ENCODE peak calls at places on chromosomes 1 and 21, in nine cellular contexts. One of them, this sample, is unnamed.

GRCh38 chr1:25738507-25738906 is 61.5 kb upstream of the SELENON start:
- DNase-seq in epithelial cell of esophagus: no peak
- DNase-seq in GM06990: no peak
- DNase-seq in body of pancreas: no peak
- DNase-seq in BJ: no peak
- DNase-seq in stomach: no peak
- DNase-seq in bronchial epithelial cell: no peak
- DNase-seq in astrocyte of the cerebellum: no peak
- DNase-seq in suprapubic skin: no peak
- DNase-seq in this sample: no peak

GRCh38 chr1:8090241-8090702 is 64.2 kb upstream of the ERRFI1 start:
- DNase-seq in astrocyte of the cerebellum: peak; percentile 87
- DNase-seq in BJ: peak; percentile 99
- DNase-seq in GM06990: no peak
- DNase-seq in stomach: no peak
- DNase-seq in body of pancreas: no peak
- DNase-seq in bronchial epithelial cell: peak; percentile 93
- DNase-seq in epithelial cell of esophagus: peak; percentile 82
- DNase-seq in suprapubic skin: no peak
- DNase-seq in this sample: no peak

GRCh38 chr1:86523670-86524354 is 23.1 kb upstream of the CLCA4 start:
- DNase-seq in epithelial cell of esophagus: no peak
- DNase-seq in suprapubic skin: no peak
- DNase-seq in BJ: no peak
- DNase-seq in astrocyte of the cerebellum: no peak
- DNase-seq in stomach: no peak
- DNase-seq in body of pancreas: no peak
- DNase-seq in bronchial epithelial cell: no peak
- DNase-seq in GM06990: no peak
- DNase-seq in this sample: no peak

GRCh38 chr1:206834711-206835110 is 30.7 kb upstream of the IL20 start:
- DNase-seq in suprapubic skin: no peak
- DNase-seq in GM06990: no peak
- DNase-seq in stomach: no peak
- DNase-seq in astrocyte of the cerebellum: no peak
- DNase-seq in BJ: no peak
- DNase-seq in epithelial cell of esophagus: peak; percentile 68
- DNase-seq in bronchial epithelial cell: peak; percentile 44
- DNase-seq in body of pancreas: peak; percentile 51
- DNase-seq in this sample: no peak

GRCh38 chr21:46545363-46545762 is 59.5 kb downstream of the S100B start:
- DNase-seq in suprapubic skin: no peak
- DNase-seq in GM06990: no peak
- DNase-seq in body of pancreas: no peak
- DNase-seq in BJ: no peak
- DNase-seq in stomach: peak; percentile 7
- DNase-seq in epithelial cell of esophagus: peak; percentile 96
- DNase-seq in astrocyte of the cerebellum: no peak
- DNase-seq in bronchial epithelial cell: peak; percentile 92
- DNase-seq in this sample: no peak

GRCh38 chr1:8321612-8322011 is 3.7 kb downstream of the SLC45A1 start:
- DNase-seq in astrocyte of the cerebellum: no peak
- DNase-seq in bronchial epithelial cell: no peak
- DNase-seq in suprapubic skin: no peak
- DNase-seq in epithelial cell of esophagus: no peak
- DNase-seq in stomach: no peak
- DNase-seq in GM06990: no peak
- DNase-seq in BJ: no peak
- DNase-seq in body of pancreas: no peak
- DNase-seq in this sample: no peak

GRCh38 chr1:245084551-245084950 is 70.2 kb upstream of the KIF26B start:
- DNase-seq in body of pancreas: no peak
- DNase-seq in epithelial cell of esophagus: peak; percentile 55
- DNase-seq in GM06990: no peak
- DNase-seq in astrocyte of the cerebellum: no peak
- DNase-seq in BJ: no peak
- DNase-seq in suprapubic skin: no peak
- DNase-seq in stomach: no peak
- DNase-seq in bronchial epithelial cell: peak; percentile 55
- DNase-seq in this sample: no peak

GRCh38 chr1:100860397-100860991 is 34.1 kb downstream of the EXTL2 start:
- DNase-seq in suprapubic skin: no peak
- DNase-seq in epithelial cell of esophagus: peak; percentile 50
- DNase-seq in astrocyte of the cerebellum: peak; percentile 56
- DNase-seq in body of pancreas: no peak
- DNase-seq in GM06990: no peak
- DNase-seq in BJ: no peak
- DNase-seq in stomach: no peak
- DNase-seq in bronchial epithelial cell: peak; percentile 48
- DNase-seq in this sample: no peak

GRCh38 chr1:13956386-13956785 is 256.4 kb downstream of the PRDM2 start:
- DNase-seq in GM06990: no peak
- DNase-seq in astrocyte of the cerebellum: peak; percentile 47
- DNase-seq in body of pancreas: no peak
- DNase-seq in epithelial cell of esophagus: no peak
- DNase-seq in bronchial epithelial cell: no peak
- DNase-seq in suprapubic skin: no peak
- DNase-seq in stomach: no peak
- DNase-seq in BJ: no peak
- DNase-seq in this sample: no peak

GRCh38 chr1:33903210-33903589 is 39.3 kb downstream of the HMGB4 start:
- DNase-seq in bronchial epithelial cell: peak; percentile 59
- DNase-seq in astrocyte of the cerebellum: no peak
- DNase-seq in suprapubic skin: no peak
- DNase-seq in GM06990: no peak
- DNase-seq in epithelial cell of esophagus: peak; percentile 6
- DNase-seq in BJ: peak; percentile 9
- DNase-seq in stomach: no peak
- DNase-seq in body of pancreas: peak; percentile 14
- DNase-seq in this sample: no peak

GRCh38 chr1:6384962-6385672 is 8.4 kb downstream of the ACOT7 start:
- DNase-seq in stomach: no peak
- DNase-seq in GM06990: no peak
- DNase-seq in astrocyte of the cerebellum: no peak
- DNase-seq in BJ: no peak
- DNase-seq in epithelial cell of esophagus: peak; percentile 23
- DNase-seq in suprapubic skin: no peak
- DNase-seq in body of pancreas: peak; percentile 91
- DNase-seq in bronchial epithelial cell: no peak
- DNase-seq in this sample: no peak

GRCh38 chr1:157833155-157833554 is 8.5 kb downstream of the CD5L start:
- DNase-seq in astrocyte of the cerebellum: no peak
- DNase-seq in BJ: no peak
- DNase-seq in suprapubic skin: no peak
- DNase-seq in epithelial cell of esophagus: no peak
- DNase-seq in stomach: no peak
- DNase-seq in GM06990: peak; percentile 56
- DNase-seq in bronchial epithelial cell: no peak
- DNase-seq in body of pancreas: no peak
- DNase-seq in this sample: peak; percentile 65

GRCh38 chr1:233916706-233917105 is 12.2 kb downstream of the SLC35F3 start:
- DNase-seq in epithelial cell of esophagus: peak; percentile 59
- DNase-seq in body of pancreas: no peak
- DNase-seq in bronchial epithelial cell: peak; percentile 57
- DNase-seq in GM06990: no peak
- DNase-seq in stomach: no peak
- DNase-seq in astrocyte of the cerebellum: peak; percentile 43
- DNase-seq in BJ: no peak
- DNase-seq in suprapubic skin: no peak
- DNase-seq in this sample: no peak

GRCh38 chr1:226820935-226821718 is 49.3 kb upstream of the PSEN2 start:
- DNase-seq in bronchial epithelial cell: peak; percentile 95
- DNase-seq in GM06990: no peak
- DNase-seq in suprapubic skin: peak; percentile 93
- DNase-seq in BJ: peak; percentile 97
- DNase-seq in astrocyte of the cerebellum: peak; percentile 91
- DNase-seq in stomach: peak; percentile 52
- DNase-seq in epithelial cell of esophagus: peak; percentile 95
- DNase-seq in body of pancreas: peak; percentile 70
- DNase-seq in this sample: no peak

GRCh38 chr1:52186449-52186848 is 44.6 kb downstream of the ZFYVE9 start:
- DNase-seq in BJ: no peak
- DNase-seq in astrocyte of the cerebellum: no peak
- DNase-seq in GM06990: no peak
- DNase-seq in epithelial cell of esophagus: no peak
- DNase-seq in body of pancreas: no peak
- DNase-seq in bronchial epithelial cell: no peak
- DNase-seq in suprapubic skin: no peak
- DNase-seq in stomach: no peak
- DNase-seq in this sample: no peak

GRCh38 chr1:188365874-188366273 is 1537.1 kb downstream of the PLA2G4A start:
- DNase-seq in epithelial cell of esophagus: no peak
- DNase-seq in body of pancreas: no peak
- DNase-seq in astrocyte of the cerebellum: no peak
- DNase-seq in BJ: no peak
- DNase-seq in stomach: no peak
- DNase-seq in GM06990: no peak
- DNase-seq in bronchial epithelial cell: no peak
- DNase-seq in suprapubic skin: no peak
- DNase-seq in this sample: no peak

GRCh38 chr1:54464031-54464476 is 57.9 kb upstream of the SSBP3 start:
- DNase-seq in bronchial epithelial cell: no peak
- DNase-seq in epithelial cell of esophagus: no peak
- DNase-seq in suprapubic skin: no peak
- DNase-seq in GM06990: no peak
- DNase-seq in body of pancreas: no peak
- DNase-seq in stomach: no peak
- DNase-seq in BJ: no peak
- DNase-seq in astrocyte of the cerebellum: no peak
- DNase-seq in this sample: no peak

GRCh38 chr1:57987507-57987906 is 559.0 kb downstream of the OMA1 start:
- DNase-seq in astrocyte of the cerebellum: no peak
- DNase-seq in GM06990: no peak
- DNase-seq in epithelial cell of esophagus: no peak
- DNase-seq in BJ: no peak
- DNase-seq in bronchial epithelial cell: no peak
- DNase-seq in body of pancreas: no peak
- DNase-seq in stomach: no peak
- DNase-seq in suprapubic skin: no peak
- DNase-seq in this sample: no peak

GRCh38 chr1:54519709-54520108 is 28.3 kb upstream of the ACOT11 start:
- DNase-seq in astrocyte of the cerebellum: no peak
- DNase-seq in bronchial epithelial cell: no peak
- DNase-seq in stomach: no peak
- DNase-seq in epithelial cell of esophagus: no peak
- DNase-seq in suprapubic skin: no peak
- DNase-seq in BJ: no peak
- DNase-seq in body of pancreas: no peak
- DNase-seq in GM06990: no peak
- DNase-seq in this sample: no peak

GRCh38 chr1:31154000-31154631 is 85.6 kb downstream of the NKAIN1 start:
- DNase-seq in GM06990: no peak
- DNase-seq in stomach: no peak
- DNase-seq in epithelial cell of esophagus: peak; percentile 73
- DNase-seq in body of pancreas: no peak
- DNase-seq in suprapubic skin: no peak
- DNase-seq in BJ: no peak
- DNase-seq in bronchial epithelial cell: peak; percentile 69
- DNase-seq in astrocyte of the cerebellum: no peak
- DNase-seq in this sample: no peak
- H3K4me3 ChIP-seq in GM06990: peak overlapping the region; percentile 76
- H3K4me3 ChIP-seq in stomach: peak overlapping the region; percentile 77
- H3K4me3 ChIP-seq in epithelial cell of esophagus: peak overlapping the region; percentile 47
- H3K4me3 ChIP-seq in body of pancreas: peak overlapping the region; percentile 37
- H3K4me3 ChIP-seq in suprapubic skin: peak overlapping the region; percentile 70
- H3K4me3 ChIP-seq in BJ: peak overlapping the region; percentile 74
- H3K4me3 ChIP-seq in bronchial epithelial cell: peak overlapping the region; percentile 72
- H3K4me3 ChIP-seq in astrocyte of the cerebellum: peak overlapping the region; percentile 61
- H3K4me3 ChIP-seq in this sample: peak overlapping the region; percentile 53

GRCh38 chr1:32374193-32374592 is 11.9 kb downstream of the TSSK3 start:
- DNase-seq in body of pancreas: no peak
- DNase-seq in bronchial epithelial cell: no peak
- DNase-seq in epithelial cell of esophagus: no peak
- DNase-seq in astrocyte of the cerebellum: no peak
- DNase-seq in GM06990: no peak
- DNase-seq in BJ: no peak
- DNase-seq in stomach: no peak
- DNase-seq in suprapubic skin: no peak
- DNase-seq in this sample: no peak

GRCh38 chr1:32367912-32368635 is 5.7 kb downstream of the TSSK3 start:
- DNase-seq in suprapubic skin: no peak
- DNase-seq in BJ: no peak
- DNase-seq in epithelial cell of esophagus: no peak
- DNase-seq in body of pancreas: no peak
- DNase-seq in GM06990: no peak
- DNase-seq in stomach: no peak
- DNase-seq in astrocyte of the cerebellum: no peak
- DNase-seq in bronchial epithelial cell: no peak
- DNase-seq in this sample: no peak

GRCh38 chr1:32377541-32378220 is 15.3 kb downstream of the TSSK3 start:
- DNase-seq in body of pancreas: no peak
- DNase-seq in bronchial epithelial cell: peak; percentile 28
- DNase-seq in GM06990: no peak
- DNase-seq in epithelial cell of esophagus: peak; percentile 69
- DNase-seq in suprapubic skin: no peak
- DNase-seq in stomach: no peak
- DNase-seq in BJ: no peak
- DNase-seq in astrocyte of the cerebellum: no peak
- DNase-seq in this sample: no peak

GRCh38 chr1:32376199-32376598 is 13.9 kb downstream of the TSSK3 start:
- DNase-seq in GM06990: no peak
- DNase-seq in BJ: no peak
- DNase-seq in body of pancreas: no peak
- DNase-seq in bronchial epithelial cell: no peak
- DNase-seq in epithelial cell of esophagus: no peak
- DNase-seq in astrocyte of the cerebellum: no peak
- DNase-seq in suprapubic skin: no peak
- DNase-seq in stomach: no peak
- DNase-seq in this sample: no peak

GRCh38 chr1:32372149-32372756 is 9.9 kb downstream of the TSSK3 start:
- DNase-seq in body of pancreas: no peak
- DNase-seq in stomach: no peak
- DNase-seq in epithelial cell of esophagus: no peak
- DNase-seq in astrocyte of the cerebellum: no peak
- DNase-seq in bronchial epithelial cell: no peak
- DNase-seq in BJ: no peak
- DNase-seq in GM06990: no peak
- DNase-seq in suprapubic skin: no peak
- DNase-seq in this sample: peak; percentile 75
- TF ChIP-seq CTCF in body of pancreas: no peak
- TF ChIP-seq CTCF in stomach: no peak
- TF ChIP-seq CTCF in epithelial cell of esophagus: peak; percentile 4
- TF ChIP-seq CTCF in astrocyte of the cerebellum: no peak
- TF ChIP-seq CTCF in bronchial epithelial cell: no peak
- TF ChIP-seq CTCF in BJ: no peak
- TF ChIP-seq CTCF in GM06990: peak; percentile 17
- TF ChIP-seq CTCF in suprapubic skin: no peak
- TF ChIP-seq CTCF in this sample: no peak

GRCh38 chr1:179744401-179745130 is 1.5 kb downstream of the FAM163A start:
- DNase-seq in BJ: no peak
- DNase-seq in epithelial cell of esophagus: no peak
- DNase-seq in GM06990: no peak
- DNase-seq in astrocyte of the cerebellum: no peak
- DNase-seq in suprapubic skin: no peak
- DNase-seq in body of pancreas: no peak
- DNase-seq in bronchial epithelial cell: no peak
- DNase-seq in stomach: no peak
- DNase-seq in this sample: no peak
- H3K4me3 ChIP-seq in BJ: no peak overlapping the region
- H3K4me3 ChIP-seq in epithelial cell of esophagus: no peak overlapping the region
- H3K4me3 ChIP-seq in GM06990: no peak overlapping the region
- H3K4me3 ChIP-seq in astrocyte of the cerebellum: no peak overlapping the region
- H3K4me3 ChIP-seq in suprapubic skin: peak overlapping the region; percentile 43
- H3K4me3 ChIP-seq in body of pancreas: no peak overlapping the region
- H3K4me3 ChIP-seq in bronchial epithelial cell: no peak overlapping the region
- H3K4me3 ChIP-seq in stomach: peak overlapping the region; percentile 56
- H3K4me3 ChIP-seq in this sample: no peak overlapping the region

GRCh38 chr21:30257773-30258172 is 25.0 kb downstream of the KRTAP24-1 start:
- DNase-seq in stomach: no peak
- DNase-seq in body of pancreas: no peak
- DNase-seq in BJ: no peak
- DNase-seq in bronchial epithelial cell: peak; percentile 67
- DNase-seq in epithelial cell of esophagus: peak; percentile 84
- DNase-seq in GM06990: no peak
- DNase-seq in astrocyte of the cerebellum: peak; percentile 9
- DNase-seq in suprapubic skin: no peak
- DNase-seq in this sample: peak; percentile 16
- TF ChIP-seq CTCF in stomach: peak; percentile 5
- TF ChIP-seq CTCF in body of pancreas: no peak
- TF ChIP-seq CTCF in BJ: no peak
- TF ChIP-seq CTCF in bronchial epithelial cell: peak; percentile 62
- TF ChIP-seq CTCF in epithelial cell of esophagus: peak; percentile 64
- TF ChIP-seq CTCF in GM06990: no peak
- TF ChIP-seq CTCF in astrocyte of the cerebellum: peak; percentile 28
- TF ChIP-seq CTCF in suprapubic skin: no peak
- TF ChIP-seq CTCF in this sample: peak; percentile 11